ENCODE peak calls at places on chromosome 11, in eight cellular contexts. L, J, Y, B, V, C, Q and T are unnamed samples.

GRCh38 chr11:13026722-13027121 is 17.6 kb downstream of the RASSF10 start:
- DNase-seq in L (no peak), J (no peak), Y (no peak), B (no peak), V (no peak), C (no peak), Q (no peak), T (no peak)

GRCh38 chr11:7677071-7677470 is 3.8 kb upstream of the CYB5R2 start:
- DNase-seq in L (no peak), J (no peak), Y (peak; percentile 63), B (no peak), V (no peak), C (no peak), Q (no peak), T (no peak)

GRCh38 chr11:59943996-59944395 is 5.8 kb downstream of the OOSP1 start:
- DNase-seq in L (no peak), J (no peak), Y (no peak), B (no peak), V (no peak), C (no peak), Q (no peak), T (no peak)

GRCh38 chr11:15854245-15854644 is 502.1 kb downstream of the SOX6 start:
- DNase-seq in L (no peak), J (no peak), Y (no peak), B (no peak), V (no peak), C (no peak), Q (no peak), T (no peak)

GRCh38 chr11:119782673-119783072 is 53.7 kb upstream of the NECTIN1 start:
- DNase-seq in L (no peak), J (no peak), Y (peak; percentile 60), B (no peak), V (no peak), C (no peak), Q (peak; percentile 41), T (no peak)

GRCh38 chr11:19772480-19772879 is 59.8 kb downstream of the NAV2 start:
- DNase-seq in L (no peak), J (no peak), Y (peak; percentile 11), B (no peak), V (no peak), C (no peak), Q (no peak), T (no peak)

GRCh38 chr11:12007769-12008737 is at the start of gene DKK3:
- DNase-seq in L (no peak), J (no peak), Y (no peak), B (peak; percentile 42), V (no peak), C (peak; percentile 66), Q (peak; percentile 38), T (no peak)

GRCh38 chr11:4060182-4060923 is 34.2 kb upstream of the RRM1 start:
- DNase-seq in L (no peak), J (no peak), Y (no peak), B (no peak), V (no peak), C (no peak), Q (no peak), T (peak; percentile 59)

GRCh38 chr11:115558635-115559034 is 54.4 kb upstream of the CADM1 start:
- DNase-seq in L (no peak), J (no peak), Y (no peak), B (no peak), V (no peak), C (no peak), Q (no peak), T (no peak)

GRCh38 chr11:16154715-16155396 is 201.5 kb downstream of the SOX6 start:
- DNase-seq in L (peak; percentile 74), J (no peak), Y (no peak), B (no peak), V (no peak), C (no peak), Q (no peak), T (no peak)

GRCh38 chr11:134536677-134537076 is 124.6 kb upstream of the B3GAT1 start:
- DNase-seq in L (no peak), J (no peak), Y (no peak), B (no peak), V (peak; percentile 12), C (no peak), Q (peak; percentile 2), T (no peak)

GRCh38 chr11:69864930-69865661 is 45.9 kb upstream of the FGF3 start:
- DNase-seq in L (no peak), J (no peak), Y (no peak), B (no peak), V (no peak), C (no peak), Q (no peak), T (no peak)

GRCh38 chr11:73199446-73199845 is 18.6 kb upstream of the P2RY2 start:
- DNase-seq in L (no peak), J (no peak), Y (no peak), B (no peak), V (no peak), C (no peak), Q (no peak), T (no peak)

GRCh38 chr11:469684-470667 is 19.9 kb downstream of the PTDSS2 start:
- DNase-seq in L (peak; percentile 63), J (no peak), Y (peak; percentile 54), B (peak; percentile 88), V (peak; percentile 79), C (no peak), Q (peak; percentile 50), T (peak; percentile 67)

GRCh38 chr11:131109256-131109655 is 193.0 kb upstream of the SNX19 start:
- DNase-seq in L (no peak), J (no peak), Y (peak; percentile 25), B (peak; percentile 5), V (no peak), C (no peak), Q (no peak), T (no peak)

GRCh38 chr11:113162590-113162961 is 151.8 kb upstream of the TTC12 start:
- DNase-seq in L (no peak), J (no peak), Y (no peak), B (no peak), V (no peak), C (peak; percentile 35), Q (no peak), T (no peak)

GRCh38 chr11:72141066-72141465 is 5.5 kb downstream of the FOLR3 start:
- DNase-seq in L (no peak), J (no peak), Y (peak; percentile 83), B (peak; percentile 72), V (no peak), C (no peak), Q (no peak), T (no peak)

GRCh38 chr11:70912226-70912840 is 340.0 kb downstream of the SHANK2 start:
- DNase-seq in L (no peak), J (no peak), Y (no peak), B (no peak), V (peak; percentile 1), C (no peak), Q (no peak), T (no peak)

DNA sequence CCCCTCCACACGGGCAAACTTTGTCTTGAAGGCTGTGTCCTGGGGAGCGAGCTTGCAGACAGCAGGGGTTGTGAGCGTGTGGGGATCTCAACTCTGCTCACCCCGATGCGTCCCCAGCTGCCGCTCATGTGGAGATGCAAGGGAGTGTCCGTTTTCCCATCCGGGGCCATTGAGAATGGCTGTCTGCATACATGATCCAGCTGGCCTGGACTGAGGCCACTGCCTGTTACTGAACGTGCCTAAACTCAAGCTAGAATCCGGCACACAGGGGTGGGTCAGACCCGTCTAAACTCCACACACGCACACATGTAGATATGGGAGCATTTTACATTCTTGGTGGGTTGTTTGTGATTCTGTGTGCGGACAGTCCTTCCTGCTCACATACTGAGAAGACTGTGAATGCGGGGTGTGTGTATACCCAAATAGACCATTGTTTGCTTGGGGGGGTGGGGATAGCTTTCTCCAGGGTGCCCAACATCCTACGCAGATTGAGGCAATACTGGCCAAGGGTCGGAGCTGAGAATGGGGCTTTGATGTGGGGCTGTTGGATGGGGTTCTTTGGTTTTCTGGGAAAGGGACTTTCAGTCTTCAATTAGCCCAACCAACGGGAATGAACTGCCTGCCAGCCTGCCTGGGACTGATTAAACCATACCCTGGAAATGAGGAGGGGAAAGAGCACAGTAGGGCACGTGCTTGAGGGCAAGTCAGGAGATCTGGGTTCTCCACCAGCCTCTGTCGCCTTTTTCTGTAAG is 60.4 kb downstream of the ST3GAL4 start:
- DNase-seq in L (peak; percentile 56), J (no peak), Y (no peak), B (peak; percentile 93), V (peak; percentile 74), C (no peak), Q (peak; percentile 86), T (peak; percentile 66)
- H3K4me3 ChIP-seq in L (no peak overlapping the region), J (peak overlapping the region; percentile 28), Y (peak overlapping the region; percentile 53), B (peak overlapping the region; percentile 6), V (peak overlapping the region; percentile 49), C (peak overlapping the region; percentile 65), Q (peak overlapping the region; percentile 52), T (no peak overlapping the region)

GRCh38 chr11:106627694-106628093 is 390.6 kb downstream of the GUCY1A2 start:
- DNase-seq in L (no peak), J (no peak), Y (no peak), B (no peak), V (no peak), C (no peak), Q (no peak), T (no peak)
- H3K27ac ChIP-seq in L (no peak overlapping the region), J (no peak overlapping the region), Y (no peak overlapping the region), B (no peak overlapping the region), V (no peak overlapping the region), C (no peak overlapping the region), Q (no peak overlapping the region), T (no peak overlapping the region)

DNA sequence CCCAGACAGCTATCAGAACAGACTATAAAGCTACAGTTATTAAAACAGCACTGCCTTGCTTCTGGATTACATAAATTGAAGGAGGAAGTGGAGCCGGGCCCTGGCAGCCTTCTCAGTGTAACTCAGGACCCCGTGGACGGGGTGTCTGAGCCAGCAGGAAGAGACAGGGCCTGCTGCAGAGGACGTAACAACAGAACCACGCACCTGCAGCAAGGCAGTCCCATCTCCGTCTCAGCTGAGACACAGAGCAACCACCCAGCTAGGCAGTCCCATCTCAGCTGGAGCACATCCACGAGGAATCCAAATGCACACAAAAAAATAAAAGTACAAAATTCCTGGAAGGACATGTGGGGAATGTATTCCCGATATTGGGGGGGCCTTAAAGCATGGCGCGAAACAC is 17.1 kb upstream of the KRTAP5-6 start:
- DNase-seq in L (no peak), J (no peak), Y (no peak), B (no peak), V (no peak), C (no peak), Q (no peak), T (no peak)
- H3K27me3 ChIP-seq in L (no peaks in the 10 kb centered on the region), J (peaks cover 5% of the 10 kb centered on the region), Y (peaks cover 10% of the 10 kb centered on the region), B (peaks cover 5% of the 10 kb centered on the region), V (peaks cover 40% of the 10 kb centered on the region), C (no peaks in the 10 kb centered on the region), Q (peaks cover 12% of the 10 kb centered on the region), T (no peaks in the 10 kb centered on the region)

DNA sequence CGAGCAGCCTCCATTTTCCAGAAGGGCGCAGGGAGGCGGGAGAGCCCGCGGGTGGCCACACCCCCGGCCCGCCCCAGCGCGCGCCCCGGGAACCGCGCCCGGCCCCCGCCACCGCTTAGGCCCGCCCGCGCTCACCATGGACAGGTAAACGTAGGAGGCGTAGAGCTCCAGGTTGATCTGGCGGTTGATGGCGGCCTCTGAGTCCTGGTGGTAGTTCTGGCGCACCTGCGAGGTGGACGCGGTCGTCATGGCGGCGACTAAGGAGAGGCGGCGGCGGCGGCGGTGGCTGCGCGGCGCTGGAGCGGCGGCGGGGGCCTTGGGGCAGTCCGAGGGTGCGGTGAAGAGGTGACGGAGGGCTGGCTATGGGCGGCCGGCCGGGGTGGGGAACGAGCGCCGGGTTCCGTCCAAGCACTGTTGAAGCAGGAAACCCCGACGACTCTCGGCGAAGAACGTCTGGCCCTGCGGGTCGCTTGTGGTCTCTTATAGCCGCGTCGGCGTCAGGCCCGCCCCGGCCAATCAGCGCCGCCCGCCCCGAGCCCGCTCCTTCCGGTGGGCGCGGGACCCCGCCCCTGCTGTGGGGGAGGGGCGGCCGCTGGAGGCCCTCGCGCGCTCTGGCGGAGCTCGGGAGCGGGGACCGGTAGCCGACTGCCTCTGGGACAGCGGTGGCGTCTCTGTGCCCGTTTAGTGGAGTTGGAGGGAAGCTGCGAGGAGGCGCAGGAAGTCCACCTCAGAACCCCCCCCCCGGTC is at the start of gene FTH1:
- DNase-seq in L (peak; percentile 95), J (peak; percentile 90), Y (peak; percentile 86), B (peak; percentile 94), V (peak; percentile 96), C (peak; percentile 86), Q (peak; percentile 92), T (peak; percentile 95)
- H3K4me3 ChIP-seq in L (peak within 1 kb of the TSS; percentile 89), J (peak within 1 kb of the TSS; percentile 98), Y (peak within 1 kb of the TSS; percentile 83), B (peak within 1 kb of the TSS; percentile 85), V (peak within 1 kb of the TSS; percentile 99), C (peak within 1 kb of the TSS; percentile 88), Q (peak within 1 kb of the TSS; percentile 97), T (peak within 1 kb of the TSS; percentile 94)